ENCODE peak calls at places on chromosome 22, in four cellular contexts. W, O, C and L are unnamed samples.

GRCh38 chr22:35446365-35446764 is 46.4 kb downstream of the MCM5 start:
- DNase-seq in C (peak; percentile 60), O (no peak), W (no peak), L (no peak)

GRCh38 chr22:43446037-43446803 is 34.4 kb downstream of the MPPED1 start:
- DNase-seq in C (peak; percentile 48), W (no peak), O (no peak), L (no peak)

GRCh38 chr22:27881404-27881803 is 37.7 kb downstream of the PITPNB start:
- DNase-seq in O (no peak), C (no peak), W (no peak), L (no peak)

GRCh38 chr22:40412441-40412840 is 42.0 kb downstream of the SGSM3 start:
- DNase-seq in O (no peak), W (no peak), C (no peak), L (no peak)

GRCh38 chr22:45502215-45503070 is at the start of gene FBLN1:
- DNase-seq in C (peak; percentile 34), O (peak; percentile 67), W (no peak), L (no peak)

GRCh38 chr22:27682438-27682837 is 119.1 kb downstream of the MN1 start:
- DNase-seq in W (no peak), C (no peak), O (peak; percentile 21), L (no peak)

GRCh38 chr22:39133871-39134270 is 18.6 kb downstream of the CBX7 start:
- DNase-seq in W (no peak), O (no peak), C (no peak), L (no peak)

GRCh38 chr22:42376721-42377177 is 55.5 kb downstream of the NFAM1 start:
- DNase-seq in O (no peak), C (no peak), W (peak; percentile 28), L (peak; percentile 90)

GRCh38 chr22:45504703-45505341 is 2.1 kb downstream of the FBLN1 start:
- DNase-seq in O (peak; percentile 24), C (no peak), W (no peak), L (no peak)

GRCh38 chr22:28978158-28978557 is 83.5 kb downstream of the C22orf31 start:
- DNase-seq in C (peak; percentile 14), W (no peak), O (no peak), L (peak; percentile 23)

GRCh38 chr22:30822216-30823014 is 127.7 kb downstream of the OSBP2 start:
- DNase-seq in W (no peak), C (no peak), O (no peak), L (no peak)

GRCh38 chr22:32202539-32203180 is 2.2 kb downstream of the RFPL2 start:
- DNase-seq in C (peak; percentile 58), W (peak; percentile 40), O (peak; percentile 48), L (peak; percentile 87)

GRCh38 chr22:39303892-39304671 is 15.3 kb downstream of the RPL3 start:
- DNase-seq in O (no peak), W (no peak), C (no peak), L (no peak)

GRCh38 chr22:45290410-45290936 is 5.7 kb downstream of the UPK3A start:
- DNase-seq in W (no peak), C (peak; percentile 64), O (peak; percentile 74), L (peak; percentile 75)

GRCh38 chr22:30863161-30863833 is 105.3 kb downstream of the MORC2 start:
- DNase-seq in O (no peak), W (peak; percentile 10), C (no peak), L (peak; percentile 76)

GRCh38 chr22:23834830-23835772 is 3.7 kb downstream of the DERL3 start:
- DNase-seq in W (peak; percentile 65), C (no peak), O (no peak), L (no peak)

GRCh38 chr22:43854151-43854785 is 8.0 kb downstream of the SULT4A1 start:
- DNase-seq in W (no peak), C (no peak), O (no peak), L (peak; percentile 72)

GRCh38 chr22:37985050-37985585 is 763 bp upstream of the SOX10 start:
- DNase-seq in W (no peak), O (no peak), C (no peak), L (no peak)
- H3K4me3 ChIP-seq in W (no peak overlapping the region), O (no peak overlapping the region), C (no peak overlapping the region), L (no peak overlapping the region)

DNA sequence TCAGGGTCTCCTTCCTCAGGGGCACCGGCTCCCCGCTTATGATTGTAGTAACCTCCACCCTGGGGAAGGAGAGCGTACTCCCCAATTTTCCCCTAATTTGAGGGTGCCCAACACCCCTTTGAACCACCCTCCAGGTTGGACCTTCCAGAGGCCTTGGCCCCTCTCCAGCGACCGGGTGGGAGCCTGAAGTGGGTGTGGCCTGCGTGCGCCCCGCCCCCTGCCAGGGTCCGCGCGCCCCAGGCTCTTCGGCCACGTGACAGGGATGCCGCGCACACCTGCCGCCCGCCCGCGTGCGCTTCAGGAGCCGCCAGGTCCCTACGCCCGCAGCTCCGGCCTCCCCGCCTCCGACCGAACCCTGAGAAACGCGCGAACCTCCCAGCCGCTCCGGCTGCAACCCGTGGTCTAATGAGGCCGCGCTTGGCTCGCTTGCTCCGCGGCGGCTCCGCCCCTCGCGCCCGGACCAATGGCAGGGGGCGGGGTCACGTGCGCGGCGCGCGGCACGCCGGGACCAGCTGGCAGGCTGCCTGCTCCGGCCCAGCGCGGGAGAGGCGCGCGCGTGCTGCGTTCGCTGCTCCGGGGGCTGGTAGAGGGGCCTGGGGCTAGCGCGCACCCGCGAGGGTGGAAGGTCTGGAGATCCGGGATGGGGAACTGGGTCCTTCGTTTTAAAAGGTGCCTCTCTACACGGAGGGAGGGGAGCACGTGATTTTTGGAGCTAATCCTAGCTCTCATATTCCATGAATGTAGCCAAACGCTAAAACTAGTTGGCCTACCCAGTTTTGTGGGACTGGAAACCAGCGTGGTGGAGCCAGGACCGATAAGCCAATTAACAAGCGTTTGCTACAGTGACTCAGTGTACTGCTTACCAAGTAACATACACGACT is at the start of gene FOXRED2:
- DNase-seq in O (peak; percentile 91), C (peak; percentile 28), W (peak; percentile 91), L (peak; percentile 97)
- H3K4me3 ChIP-seq in O (peak within 1 kb of the TSS; percentile 52), C (no peak within 1 kb of the TSS), W (peak within 1 kb of the TSS; percentile 35), L (peak within 1 kb of the TSS; percentile 34)

DNA sequence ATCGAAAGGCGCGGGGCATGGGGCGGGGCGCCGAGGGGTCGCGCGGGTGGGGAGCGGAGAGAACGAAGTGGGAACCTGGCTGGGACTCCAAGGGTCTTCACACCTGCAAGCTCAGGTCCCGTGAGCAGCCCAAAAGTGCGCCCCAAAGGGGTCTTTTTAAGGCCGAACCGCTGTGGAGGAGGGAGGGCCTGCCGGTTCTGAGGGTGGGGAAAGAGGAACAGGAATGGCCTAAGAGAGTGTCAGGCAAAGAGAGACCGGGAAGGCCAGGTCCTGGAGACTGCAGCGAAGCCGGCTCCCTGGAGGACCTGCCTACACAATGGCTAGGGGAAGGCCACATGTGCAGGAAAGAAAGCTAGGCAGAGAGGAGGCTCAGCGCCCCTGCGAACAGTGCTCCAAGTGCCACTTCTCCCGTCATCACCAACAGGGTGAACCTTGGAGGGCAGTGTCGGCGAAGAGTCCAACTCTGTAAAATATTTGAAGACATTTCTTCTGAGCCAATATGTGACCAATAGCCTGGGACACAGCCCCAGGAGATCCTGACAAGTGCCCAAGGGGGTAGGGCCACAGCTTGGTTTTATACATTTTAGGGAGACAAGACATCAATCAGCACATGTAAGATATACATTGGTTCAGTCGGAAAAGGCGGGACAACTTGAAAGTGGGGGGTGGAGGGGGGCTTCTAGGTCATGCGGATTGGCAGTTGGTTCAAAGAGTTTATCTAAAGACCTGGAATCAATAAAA is 710 bp upstream of the DGCR2 start:
- DNase-seq in C (no peak), O (no peak), W (no peak), L (no peak)
- H3K4me3 ChIP-seq in C (peak overlapping the region; percentile 68), O (peak overlapping the region; percentile 99), W (peak overlapping the region; percentile 83), L (peak overlapping the region; percentile 25)

DNA sequence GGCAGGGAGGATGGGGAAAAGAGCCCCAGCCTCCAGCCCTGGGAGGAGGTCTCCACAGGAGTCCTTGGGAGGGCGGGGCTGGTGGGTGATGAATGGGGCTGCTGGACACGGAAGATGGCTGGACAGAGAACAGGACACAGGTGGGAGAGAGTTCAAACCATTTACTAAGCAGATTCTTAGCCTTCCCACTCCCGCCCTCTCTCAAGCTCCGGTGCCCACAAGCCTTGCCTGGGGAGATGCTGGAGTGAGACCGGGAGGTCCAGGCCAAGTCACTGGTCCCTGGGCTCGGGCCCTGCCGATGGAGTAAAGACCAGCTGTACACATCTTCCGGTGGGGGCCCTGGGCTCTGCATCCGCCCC is 1.4 kb downstream of the CLDN5 start:
- DNase-seq in C (no peak), O (no peak), W (no peak), L (no peak)
- H3K4me3 ChIP-seq in C (no peak overlapping the region), O (peak overlapping the region; percentile 47), W (no peak overlapping the region), L (peak overlapping the region; percentile 8)

GRCh38 chr22:25196326-25196725 is 3.3 kb upstream of the CRYBB3 start:
- DNase-seq in O (no peak), W (no peak), C (no peak), L (no peak)

GRCh38 chr22:25193548-25193947 is 6.1 kb upstream of the CRYBB3 start:
- DNase-seq in C (no peak), W (no peak), O (no peak), L (no peak)

GRCh38 chr22:25197335-25197734 is 2.3 kb upstream of the CRYBB3 start:
- DNase-seq in C (no peak), O (no peak), W (no peak), L (no peak)

GRCh38 chr22:25193130-25193529 is 6.5 kb upstream of the CRYBB3 start:
- DNase-seq in O (no peak), W (no peak), C (no peak), L (no peak)

GRCh38 chr22:25192406-25192805 is 7.3 kb upstream of the CRYBB3 start:
- DNase-seq in O (no peak), W (no peak), C (no peak), L (no peak)
- H3K4me3 ChIP-seq in O (no peak overlapping the region), W (no peak overlapping the region), C (no peak overlapping the region), L (no peak overlapping the region)

GRCh38 chr22:20157416-20158183 is 6.7 kb upstream of the CCDC188 start:
- DNase-seq in W (no peak), C (no peak), O (no peak), L (no peak)
- H3K4me3 ChIP-seq in W (no peak overlapping the region), C (no peak overlapping the region), O (no peak overlapping the region), L (no peak overlapping the region)